ENCODE peak calls at places on chromosome 5, in four cellular contexts. R is cardiac fibroblast, Q is RWPE2, I is breast epithelium. Y is an unnamed sample.
A peak's percentile ranks its signal among the peaks of the same experiment; 100 is the strongest.

GRCh38 chr5:121533814-121534213 is 317.9 kb upstream of the FTMT start:
- DNase-seq in R (no peak), Q (no peak), I (no peak), Y (no peak)

GRCh38 chr5:125415126-125415525 is 668.7 kb upstream of the ZNF608 start:
- DNase-seq in R (no peak), Q (no peak), I (no peak), Y (no peak)

GRCh38 chr5:117652640-117653280 is 1078.1 kb upstream of the SEMA6A start:
- DNase-seq in R (no peak), Q (no peak), I (no peak), Y (no peak)

GRCh38 chr5:42718591-42718990 is 38.0 kb upstream of the CCDC152 start:
- DNase-seq in R (peak; percentile 1), Q (no peak), I (no peak), Y (no peak)

GRCh38 chr5:169116961-169117461 is 183.9 kb downstream of the SLIT3 start:
- DNase-seq in R (peak; percentile 30), Q (no peak), I (no peak), Y (no peak)

GRCh38 chr5:140118294-140118936 is 4.5 kb downstream of the PURA start:
- DNase-seq in R (no peak), Q (no peak), I (no peak), Y (no peak)

GRCh38 chr5:76175821-76176403 is 92.7 kb downstream of the SV2C start:
- DNase-seq in R (no peak), Q (no peak), I (no peak), Y (peak; percentile 42)

GRCh38 chr5:14240366-14240765 is 97.2 kb downstream of the TRIO start:
- DNase-seq in R (peak; percentile 41), Q (no peak), I (no peak), Y (no peak)

GRCh38 chr5:27911216-27911615 is 872.8 kb upstream of the CDH9 start:
- DNase-seq in R (peak; percentile 4), Q (no peak), I (no peak), Y (no peak)

GRCh38 chr5:179051784-179052183 is 8.4 kb upstream of the ZNF354C start:
- DNase-seq in R (no peak), Q (no peak), I (no peak), Y (no peak)

GRCh38 chr5:76807296-76807695 is 11.5 kb upstream of the F2RL1 start:
- DNase-seq in R (peak; percentile 77), Q (no peak), I (no peak), Y (no peak)

GRCh38 chr5:25489834-25490538 is 845.2 kb upstream of the CDH10 start:
- DNase-seq in R (no peak), Q (no peak), I (no peak), Y (no peak)

GRCh38 chr5:111756701-111757581 is at the start of gene NREP:
- DNase-seq in R (peak; percentile 97), Q (peak; percentile 90), I (peak; percentile 86), Y (peak; percentile 88)

GRCh38 chr5:174872271-174872670 is 147.9 kb downstream of the MSX2 start:
- DNase-seq in R (peak; percentile 11), Q (no peak), I (no peak), Y (no peak)

GRCh38 chr5:163177971-163178370 is 259.4 kb upstream of the CCNG1 start:
- DNase-seq in R (no peak), Q (no peak), I (no peak), Y (no peak)

GRCh38 chr5:72955768-72956323 is at the start of gene FCHO2:
- DNase-seq in R (peak; percentile 98), Q (peak; percentile 100), I (peak; percentile 94), Y (peak; percentile 98)

GRCh38 chr5:111972080-111972479 is 215.1 kb upstream of the NREP start:
- DNase-seq in R (no peak), Q (no peak), I (no peak), Y (no peak)

GRCh38 chr5:116947691-116948528 is 373.3 kb upstream of the SEMA6A start:
- DNase-seq in R (peak; percentile 34), Q (peak; percentile 65), I (peak; percentile 23), Y (peak; percentile 76)

GRCh38 chr5:131355972-131356528 is 92.2 kb downstream of the CDC42SE2 start:
- DNase-seq in R (peak; percentile 47), Q (no peak), I (no peak), Y (no peak)

GRCh38 chr5:65141487-65141886 is 340.2 kb downstream of the ADAMTS6 start:
- DNase-seq in R (no peak), Q (no peak), I (no peak), Y (no peak)

GRCh38 chr5:50302815-50303490 is 138.1 kb downstream of the EMB start:
- DNase-seq in R (no peak), Q (no peak), I (no peak), Y (no peak)

GRCh38 chr5:76870046-76870445 is 20.2 kb downstream of the S100Z start:
- DNase-seq in R (no peak), Q (no peak), I (no peak), Y (no peak)

GRCh38 chr5:96609369-96609768 is 52.8 kb upstream of the CAST start:
- DNase-seq in R (no peak), Q (no peak), I (no peak), Y (no peak)

GRCh38 chr5:82509726-82510125 is 231.6 kb upstream of the RPS23 start:
- DNase-seq in R (no peak), Q (no peak), I (no peak), Y (no peak)

GRCh38 chr5:103923616-103924168 is 361.1 kb upstream of the NUDT12 start:
- DNase-seq in R (no peak), Q (no peak), I (no peak), Y (no peak)

GRCh38 chr5:154345255-154345952 is 100.4 kb upstream of the SAP30L start:
- DNase-seq in R (no peak), Q (no peak), I (no peak), Y (no peak)

GRCh38 chr5:134136771-134137170 is 22.3 kb downstream of the TCF7 start:
- DNase-seq in R (no peak), Q (peak; percentile 38), I (no peak), Y (no peak)

GRCh38 chr5:175889910-175890684 is 18.7 kb downstream of the CPLX2 start:
- DNase-seq in R (no peak), Q (no peak), I (no peak), Y (peak; percentile 16)

GRCh38 chr5:181190711-181191525 is 14.1 kb downstream of the TRIM7 start:
- DNase-seq in R (peak; percentile 50), Q (no peak), I (no peak), Y (peak; percentile 53)

GRCh38 chr5:93385665-93386064 is 195.4 kb downstream of the NR2F1-AS1 start:
- DNase-seq in R (peak; percentile 22), Q (no peak), I (no peak), Y (no peak)

GRCh38 chr5:166349036-166349435 is 1942.4 kb upstream of the WWC1 start:
- DNase-seq in R (peak; percentile 27), Q (no peak), I (no peak), Y (no peak)

GRCh38 chr5:72955143-72955767 is 586 bp upstream of the FCHO2 start:
- DNase-seq in R (peak; percentile 86), Q (no peak), I (no peak), Y (peak; percentile 82)

GRCh38 chr5:73945505-73945904 is 319.5 kb downstream of the ARHGEF28 start:
- DNase-seq in R (no peak), Q (no peak), I (no peak), Y (no peak)

GRCh38 chr5:37619353-37619752 is 220.5 kb downstream of the GDNF start:
- DNase-seq in R (peak; percentile 56), Q (no peak), I (no peak), Y (peak; percentile 1)

GRCh38 chr5:173283318-173284288 is 44.6 kb downstream of the STC2 start:
- DNase-seq in R (peak; percentile 70), Q (peak; percentile 88), I (peak; percentile 30), Y (peak; percentile 51)

GRCh38 chr5:78920604-78921003 is 64.5 kb downstream of the ARSB start:
- DNase-seq in R (peak; percentile 60), Q (no peak), I (no peak), Y (no peak)

GRCh38 chr5:56669534-56670483 is 145.5 kb upstream of the MAP3K1 start:
- DNase-seq in R (peak; percentile 41), Q (no peak), I (peak; percentile 82), Y (peak; percentile 56)

GRCh38 chr5:141570655-141571054 is 48.1 kb downstream of the DIAPH1 start:
- DNase-seq in R (no peak), Q (no peak), I (no peak), Y (no peak)

Y was measured in small intestine.